ENCODE peak calls at places on chromosomes 7 and 10, in eight cellular contexts. E is globus pallidus; B is PC-3; V is left cardiac atrium; H is activated T-cell treated with anti-CD3 and anti-CD28 coated beads, Interleukin-2, amount 50 U/mL, for 72 hours; Z is HCT116; G is effector memory CD4-positive, alpha-beta T cell; N is posterior cingulate gyrus. D is an unnamed sample.
A peak's percentile ranks its signal among the peaks of the same experiment; 100 is the strongest.

GRCh38 chr10:23362879-23363787 is 18.5 kb upstream of the C10orf67 start:
- DNase-seq in E (no peak), B (no peak), V (no peak), H (peak; percentile 46), Z (no peak), G (no peak), N (no peak), D (no peak)

GRCh38 chr7:95520136-95520535 is 34.4 kb downstream of the ASB4 start:
- DNase-seq in E (peak; percentile 65), B (no peak), V (no peak), H (no peak), Z (no peak), G (no peak), N (no peak), D (no peak)

GRCh38 chr10:129703287-129704137 is 236.5 kb downstream of the MGMT start:
- DNase-seq in E (no peak), B (no peak), V (no peak), H (no peak), Z (no peak), G (no peak), N (no peak), D (no peak)

GRCh38 chr10:24552346-24553016 is 171.2 kb downstream of the ARHGAP21 start:
- DNase-seq in E (no peak), B (peak; percentile 74), V (no peak), H (no peak), Z (peak; percentile 83), G (peak; percentile 2), N (no peak), D (no peak)

GRCh38 chr10:110349826-110350225 is 45.1 kb upstream of the SMNDC1 start:
- DNase-seq in E (no peak), B (no peak), V (no peak), H (no peak), Z (no peak), G (no peak), N (no peak), D (no peak)

GRCh38 chr10:93754761-93755160 is 3.0 kb upstream of the LGI1 start:
- DNase-seq in E (no peak), B (no peak), V (no peak), H (no peak), Z (no peak), G (no peak), N (no peak), D (no peak)

GRCh38 chr10:11292576-11293302 is 275.1 kb downstream of the CELF2 start:
- DNase-seq in E (no peak), B (no peak), V (no peak), H (no peak), Z (no peak), G (no peak), N (no peak), D (no peak)

GRCh38 chr10:124344266-124344590 is 74.5 kb downstream of the OAT start:
- DNase-seq in E (no peak), B (no peak), V (no peak), H (no peak), Z (no peak), G (no peak), N (no peak), D (no peak)

GRCh38 chr10:69495666-69496065 is 44.4 kb downstream of the TSPAN15 start:
- DNase-seq in E (no peak), B (no peak), V (no peak), H (no peak), Z (no peak), G (no peak), N (no peak), D (no peak)